ENCODE peak calls at places on chromosomes 6 and 20, in eight cellular contexts. One of them, this sample, is unnamed.

GRCh38 chr6:48071833-48072232 is 39.2 kb downstream of the PTCHD4 start:
- DNase-seq in vagina: no peak
- DNase-seq in body of pancreas: no peak
- DNase-seq in Peyer's patch: no peak
- DNase-seq in transverse colon: no peak
- DNase-seq in A549: no peak
- DNase-seq in upper lobe of left lung: no peak
- DNase-seq in heart left ventricle: no peak
- DNase-seq in this sample: no peak

GRCh38 chr20:58810116-58810878 is 40.4 kb downstream of the GNAS-AS1 start:
- DNase-seq in transverse colon: no peak
- DNase-seq in heart left ventricle: no peak
- DNase-seq in vagina: no peak
- DNase-seq in Peyer's patch: no peak
- DNase-seq in body of pancreas: no peak
- DNase-seq in A549: no peak
- DNase-seq in upper lobe of left lung: no peak
- DNase-seq in this sample: no peak

GRCh38 chr6:114108119-114109002 is 137.4 kb upstream of the HDAC2 start:
- DNase-seq in vagina: no peak
- DNase-seq in Peyer's patch: peak; percentile 74
- DNase-seq in A549: peak; percentile 25
- DNase-seq in heart left ventricle: peak; percentile 54
- DNase-seq in body of pancreas: peak; percentile 61
- DNase-seq in transverse colon: peak; percentile 56
- DNase-seq in upper lobe of left lung: no peak
- DNase-seq in this sample: no peak

GRCh38 chr20:53708129-53708968 is 114.7 kb upstream of the ZNF217 start:
- DNase-seq in heart left ventricle: no peak
- DNase-seq in vagina: no peak
- DNase-seq in Peyer's patch: no peak
- DNase-seq in upper lobe of left lung: no peak
- DNase-seq in body of pancreas: no peak
- DNase-seq in A549: no peak
- DNase-seq in transverse colon: no peak
- DNase-seq in this sample: no peak

GRCh38 chr6:106102034-106102433 is 15.9 kb downstream of the PRDM1 start:
- DNase-seq in Peyer's patch: no peak
- DNase-seq in A549: no peak
- DNase-seq in transverse colon: no peak
- DNase-seq in vagina: no peak
- DNase-seq in upper lobe of left lung: no peak
- DNase-seq in body of pancreas: no peak
- DNase-seq in heart left ventricle: no peak
- DNase-seq in this sample: no peak

GRCh38 chr20:58692579-58693225 is at the start of gene NPEPL1:
- DNase-seq in Peyer's patch: peak; percentile 83
- DNase-seq in heart left ventricle: peak; percentile 77
- DNase-seq in transverse colon: peak; percentile 79
- DNase-seq in vagina: no peak
- DNase-seq in body of pancreas: peak; percentile 69
- DNase-seq in A549: peak; percentile 74
- DNase-seq in upper lobe of left lung: peak; percentile 96
- DNase-seq in this sample: no peak

GRCh38 chr6:137191670-137192069 is 18.2 kb upstream of the IL22RA2 start:
- DNase-seq in Peyer's patch: no peak
- DNase-seq in body of pancreas: no peak
- DNase-seq in transverse colon: no peak
- DNase-seq in A549: no peak
- DNase-seq in upper lobe of left lung: no peak
- DNase-seq in vagina: no peak
- DNase-seq in heart left ventricle: no peak
- DNase-seq in this sample: no peak

GRCh38 chr20:13111249-13111911 is 102.6 kb downstream of the SPTLC3 start:
- DNase-seq in body of pancreas: no peak
- DNase-seq in vagina: no peak
- DNase-seq in Peyer's patch: no peak
- DNase-seq in upper lobe of left lung: no peak
- DNase-seq in heart left ventricle: no peak
- DNase-seq in transverse colon: no peak
- DNase-seq in A549: no peak
- DNase-seq in this sample: no peak

GRCh38 chr6:80608881-80609280 is 502.4 kb downstream of the BCKDHB start:
- DNase-seq in upper lobe of left lung: no peak
- DNase-seq in heart left ventricle: no peak
- DNase-seq in Peyer's patch: no peak
- DNase-seq in A549: no peak
- DNase-seq in body of pancreas: no peak
- DNase-seq in transverse colon: no peak
- DNase-seq in vagina: no peak
- DNase-seq in this sample: no peak

GRCh38 chr6:152682141-152682540 is 15.6 kb upstream of the MYCT1 start:
- DNase-seq in body of pancreas: no peak
- DNase-seq in upper lobe of left lung: no peak
- DNase-seq in vagina: no peak
- DNase-seq in A549: no peak
- DNase-seq in heart left ventricle: no peak
- DNase-seq in Peyer's patch: no peak
- DNase-seq in transverse colon: no peak
- DNase-seq in this sample: no peak

GRCh38 chr20:4689224-4689623 is 32.5 kb upstream of the PRND start:
- DNase-seq in Peyer's patch: no peak
- DNase-seq in heart left ventricle: no peak
- DNase-seq in A549: no peak
- DNase-seq in transverse colon: no peak
- DNase-seq in upper lobe of left lung: no peak
- DNase-seq in body of pancreas: no peak
- DNase-seq in vagina: no peak
- DNase-seq in this sample: no peak

GRCh38 chr20:58841539-58842264 is 9.0 kb downstream of the GNAS-AS1 start:
- DNase-seq in heart left ventricle: no peak
- DNase-seq in Peyer's patch: no peak
- DNase-seq in A549: no peak
- DNase-seq in vagina: no peak
- DNase-seq in body of pancreas: no peak
- DNase-seq in transverse colon: no peak
- DNase-seq in upper lobe of left lung: peak; percentile 65
- DNase-seq in this sample: no peak

GRCh38 chr20:63959699-63960075 is 3.5 kb upstream of the UCKL1 start:
- DNase-seq in Peyer's patch: no peak
- DNase-seq in A549: no peak
- DNase-seq in vagina: no peak
- DNase-seq in upper lobe of left lung: peak; percentile 86
- DNase-seq in heart left ventricle: no peak
- DNase-seq in body of pancreas: no peak
- DNase-seq in transverse colon: no peak
- DNase-seq in this sample: no peak

GRCh38 chr20:63963784-63964301 is 5.9 kb downstream of the ZNF512B start:
- DNase-seq in vagina: no peak
- DNase-seq in transverse colon: no peak
- DNase-seq in A549: no peak
- DNase-seq in heart left ventricle: peak; percentile 19
- DNase-seq in body of pancreas: no peak
- DNase-seq in Peyer's patch: no peak
- DNase-seq in upper lobe of left lung: peak; percentile 75
- DNase-seq in this sample: no peak

GRCh38 chr20:63962426-63963347 is 6.5 kb upstream of the UCKL1 start:
- DNase-seq in vagina: no peak
- DNase-seq in A549: no peak
- DNase-seq in Peyer's patch: no peak
- DNase-seq in heart left ventricle: peak; percentile 30
- DNase-seq in transverse colon: no peak
- DNase-seq in body of pancreas: no peak
- DNase-seq in upper lobe of left lung: peak; percentile 86
- DNase-seq in this sample: no peak

GRCh38 chr20:63963348-63963741 is 6.4 kb downstream of the ZNF512B start:
- DNase-seq in body of pancreas: no peak
- DNase-seq in upper lobe of left lung: peak; percentile 82
- DNase-seq in heart left ventricle: peak; percentile 21
- DNase-seq in A549: no peak
- DNase-seq in transverse colon: no peak
- DNase-seq in vagina: no peak
- DNase-seq in Peyer's patch: no peak
- DNase-seq in this sample: no peak

DNA sequence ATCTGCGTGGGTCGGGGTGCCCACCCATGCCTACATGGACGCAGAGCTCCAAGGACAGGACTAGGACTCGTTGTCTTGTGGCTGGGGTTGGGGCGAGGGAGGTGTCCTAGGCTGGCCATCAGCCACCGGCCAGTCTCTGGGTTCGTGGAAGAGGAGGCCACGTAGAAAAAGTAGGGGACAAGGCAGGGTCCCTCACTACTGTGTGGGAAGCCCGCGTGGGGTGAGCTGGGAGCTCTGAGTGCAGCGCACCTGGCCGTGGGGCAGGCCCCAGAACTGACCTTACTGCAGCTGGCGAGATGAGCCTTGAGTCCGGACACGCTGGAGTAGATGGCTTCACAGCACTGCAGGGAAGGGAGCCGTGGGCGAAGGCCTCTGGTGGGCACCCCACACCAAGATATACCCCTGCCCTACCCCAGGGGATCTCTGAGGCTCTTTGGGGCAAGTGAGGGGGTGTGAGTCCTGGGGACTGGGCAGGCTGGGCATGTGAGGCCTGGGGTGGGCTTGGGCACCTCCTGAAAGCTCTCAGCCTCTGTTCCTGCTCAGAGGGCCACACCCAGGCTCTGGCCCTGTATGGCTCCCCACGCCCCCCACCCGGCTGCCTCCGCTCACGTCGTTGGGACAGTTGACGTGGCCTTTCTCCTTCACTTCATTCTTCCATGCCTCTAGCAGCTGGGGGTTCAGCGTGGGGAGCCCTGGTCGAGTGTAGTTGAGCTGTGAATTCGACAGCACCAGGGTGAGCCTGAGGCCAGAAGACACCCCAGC is 5.6 kb upstream of the UCKL1 start:
- DNase-seq in transverse colon: no peak
- DNase-seq in heart left ventricle: peak; percentile 19
- DNase-seq in vagina: no peak
- DNase-seq in upper lobe of left lung: peak; percentile 68
- DNase-seq in A549: no peak
- DNase-seq in Peyer's patch: no peak
- DNase-seq in body of pancreas: no peak
- DNase-seq in this sample: no peak
- TF ChIP-seq POLR2A in transverse colon: no peak
- TF ChIP-seq POLR2A in heart left ventricle: no peak
- TF ChIP-seq POLR2A in vagina: no peak
- TF ChIP-seq POLR2A in upper lobe of left lung: no peak
- TF ChIP-seq POLR2A in A549: no peak
- TF ChIP-seq POLR2A in Peyer's patch: no peak
- TF ChIP-seq POLR2A in body of pancreas: no peak
- TF ChIP-seq POLR2A in this sample: no peak

GRCh38 chr6:131197716-131198115 is 62.4 kb downstream of the AKAP7 start:
- DNase-seq in vagina: no peak
- DNase-seq in body of pancreas: no peak
- DNase-seq in Peyer's patch: peak; percentile 64
- DNase-seq in A549: no peak
- DNase-seq in heart left ventricle: no peak
- DNase-seq in transverse colon: no peak
- DNase-seq in upper lobe of left lung: no peak
- DNase-seq in this sample: no peak

DNA sequence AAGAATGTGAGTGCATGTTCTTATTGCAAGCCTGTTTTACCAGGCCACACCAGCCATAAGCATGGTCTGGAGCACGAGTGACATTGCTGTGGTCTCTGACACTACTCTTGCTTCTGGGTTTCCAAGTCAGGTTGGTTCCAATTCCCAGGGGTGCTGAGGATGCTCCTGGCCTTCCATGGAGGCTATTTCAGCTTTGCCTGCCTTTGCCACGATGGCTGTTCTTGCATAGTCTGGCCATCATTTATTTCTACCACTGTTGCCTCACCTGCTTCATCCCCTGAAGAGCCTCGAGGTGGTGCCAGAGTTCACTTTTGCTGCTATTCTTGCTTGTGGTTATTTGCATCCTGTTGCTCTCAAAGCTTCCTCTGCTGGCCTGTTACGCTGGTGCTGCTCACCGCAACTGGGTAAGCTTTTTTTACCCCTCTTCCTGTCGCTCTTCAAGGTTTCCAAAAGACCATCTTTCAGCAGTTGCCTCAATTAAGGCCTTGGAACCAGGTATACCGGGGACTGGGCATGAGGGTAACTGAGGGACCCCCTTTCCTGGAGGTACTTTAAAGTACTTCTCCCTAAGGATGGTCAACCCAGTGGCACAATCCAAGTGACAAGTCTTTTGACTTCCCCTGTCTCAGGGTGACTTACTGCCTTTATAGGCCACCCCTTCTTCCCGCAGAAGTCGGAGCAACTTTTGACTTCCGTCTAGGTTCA is 64.5 kb downstream of the AKAP7 start:
- DNase-seq in Peyer's patch: peak; percentile 82
- DNase-seq in transverse colon: peak; percentile 43
- DNase-seq in vagina: no peak
- DNase-seq in heart left ventricle: no peak
- DNase-seq in upper lobe of left lung: no peak
- DNase-seq in body of pancreas: no peak
- DNase-seq in A549: no peak
- DNase-seq in this sample: no peak
- H3K27ac ChIP-seq in Peyer's patch: peak overlapping the region; percentile 59
- H3K27ac ChIP-seq in transverse colon: peak overlapping the region; percentile 23
- H3K27ac ChIP-seq in vagina: no peak overlapping the region
- H3K27ac ChIP-seq in heart left ventricle: no peak overlapping the region
- H3K27ac ChIP-seq in upper lobe of left lung: no peak overlapping the region
- H3K27ac ChIP-seq in body of pancreas: no peak overlapping the region
- H3K27ac ChIP-seq in A549: no peak overlapping the region
- H3K27ac ChIP-seq in this sample: no peak overlapping the region

DNA sequence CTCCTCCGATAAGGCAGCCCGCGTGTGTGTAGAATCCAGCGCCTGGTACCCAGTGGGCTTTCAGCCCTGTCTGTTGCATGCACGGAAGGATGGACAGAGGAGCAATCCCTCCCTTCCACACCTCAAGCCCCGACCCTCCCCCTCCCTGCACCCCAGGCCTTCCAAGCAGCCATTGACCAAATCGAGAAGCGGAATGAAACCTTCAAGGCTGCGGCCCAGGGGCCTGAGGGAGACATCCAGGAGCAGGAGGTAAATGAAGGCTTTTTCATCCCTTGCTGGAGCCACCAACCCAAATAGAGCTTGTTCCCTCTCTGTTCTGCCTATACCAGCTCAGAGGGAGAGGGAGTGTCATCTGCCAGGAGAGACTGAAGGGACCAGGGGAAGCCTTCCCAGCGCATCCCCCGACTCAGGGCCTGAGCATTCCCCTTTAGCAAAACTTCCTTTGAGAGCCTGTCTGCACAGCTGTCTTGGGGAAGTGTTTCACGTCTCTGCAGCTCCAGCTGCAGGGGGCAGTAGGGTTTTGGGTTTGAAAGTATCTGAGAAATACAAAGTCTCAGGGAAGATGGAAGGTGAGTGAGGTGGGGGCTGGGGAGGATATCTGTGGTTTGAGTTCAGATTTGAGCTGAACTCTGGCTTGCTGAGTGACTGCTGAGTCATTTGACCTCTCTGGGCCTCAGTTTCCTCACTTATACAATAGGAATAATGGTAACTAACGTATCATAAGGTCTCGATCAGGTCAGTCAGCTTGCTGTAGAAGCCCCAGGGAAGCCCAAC is 16.1 kb downstream of the FGD2 start:
- DNase-seq in A549: no peak
- DNase-seq in transverse colon: peak; percentile 23
- DNase-seq in body of pancreas: no peak
- DNase-seq in heart left ventricle: no peak
- DNase-seq in vagina: no peak
- DNase-seq in Peyer's patch: peak; percentile 65
- DNase-seq in upper lobe of left lung: no peak
- DNase-seq in this sample: no peak
- TF ChIP-seq CTCF in A549: peak; percentile 54
- TF ChIP-seq CTCF in transverse colon: no peak
- TF ChIP-seq CTCF in body of pancreas: no peak
- TF ChIP-seq CTCF in heart left ventricle: no peak
- TF ChIP-seq CTCF in vagina: no peak
- TF ChIP-seq CTCF in Peyer's patch: peak; percentile 30
- TF ChIP-seq CTCF in upper lobe of left lung: peak; percentile 12
- TF ChIP-seq CTCF in this sample: no peak

GRCh38 chr6:28884423-28885148 is 39.2 kb downstream of the TRIM27 start:
- DNase-seq in upper lobe of left lung: no peak
- DNase-seq in vagina: no peak
- DNase-seq in heart left ventricle: no peak
- DNase-seq in transverse colon: no peak
- DNase-seq in A549: no peak
- DNase-seq in Peyer's patch: peak; percentile 65
- DNase-seq in body of pancreas: no peak
- DNase-seq in this sample: no peak
- TF ChIP-seq POLR2A in upper lobe of left lung: no peak
- TF ChIP-seq POLR2A in vagina: no peak
- TF ChIP-seq POLR2A in heart left ventricle: no peak
- TF ChIP-seq POLR2A in transverse colon: no peak
- TF ChIP-seq POLR2A in A549: no peak
- TF ChIP-seq POLR2A in Peyer's patch: peak; percentile 13
- TF ChIP-seq POLR2A in body of pancreas: peak; percentile 15
- TF ChIP-seq POLR2A in this sample: no peak